ENCODE peak calls at places on chromosomes 7 and 10, in eight cellular contexts. One of them, this sample, is unnamed. For H3K36me3, the result is how much of the 10 kb centered on the place peaks cover.

GRCh38 chr7:141433698-141434097 is 117.5 kb upstream of the AGK start:
- DNase-seq in GM23248: no peak
- DNase-seq in heart right ventricle: no peak
- DNase-seq in astrocyte: no peak
- DNase-seq in CD8-positive, alpha-beta T cell: no peak
- DNase-seq in PC-9: no peak
- DNase-seq in CD8-positive, alpha-beta memory T cell: no peak
- DNase-seq in HepG2: no peak
- DNase-seq in this sample: no peak

GRCh38 chr10:58302259-58302658 is 32.5 kb upstream of the UBE2D1 start:
- DNase-seq in CD8-positive, alpha-beta T cell: no peak
- DNase-seq in GM23248: no peak
- DNase-seq in PC-9: no peak
- DNase-seq in CD8-positive, alpha-beta memory T cell: no peak
- DNase-seq in heart right ventricle: no peak
- DNase-seq in HepG2: no peak
- DNase-seq in astrocyte: no peak
- DNase-seq in this sample: no peak

GRCh38 chr10:6108072-6108471 is 19.2 kb downstream of the RBM17 start:
- DNase-seq in astrocyte: no peak
- DNase-seq in GM23248: no peak
- DNase-seq in heart right ventricle: no peak
- DNase-seq in CD8-positive, alpha-beta memory T cell: no peak
- DNase-seq in PC-9: no peak
- DNase-seq in CD8-positive, alpha-beta T cell: no peak
- DNase-seq in HepG2: no peak
- DNase-seq in this sample: no peak

GRCh38 chr10:111126981-111127848 is 50.4 kb downstream of the ADRA2A start:
- DNase-seq in PC-9: no peak
- DNase-seq in CD8-positive, alpha-beta memory T cell: no peak
- DNase-seq in CD8-positive, alpha-beta T cell: no peak
- DNase-seq in HepG2: no peak
- DNase-seq in heart right ventricle: no peak
- DNase-seq in GM23248: no peak
- DNase-seq in astrocyte: no peak
- DNase-seq in this sample: no peak

GRCh38 chr7:99120916-99121315 is 23.0 kb downstream of the SMURF1 start:
- DNase-seq in GM23248: peak
- DNase-seq in HepG2: no peak
- DNase-seq in PC-9: no peak
- DNase-seq in astrocyte: no peak
- DNase-seq in heart right ventricle: no peak
- DNase-seq in CD8-positive, alpha-beta T cell: no peak
- DNase-seq in CD8-positive, alpha-beta memory T cell: no peak
- DNase-seq in this sample: no peak

GRCh38 chr10:850093-850492 is 81.4 kb downstream of the LARP4B start:
- DNase-seq in GM23248: no peak
- DNase-seq in heart right ventricle: no peak
- DNase-seq in CD8-positive, alpha-beta memory T cell: no peak
- DNase-seq in CD8-positive, alpha-beta T cell: no peak
- DNase-seq in HepG2: no peak
- DNase-seq in PC-9: no peak
- DNase-seq in astrocyte: no peak
- DNase-seq in this sample: no peak

GRCh38 chr10:113129117-113129516 is 179.1 kb downstream of the TCF7L2 start:
- DNase-seq in PC-9: no peak
- DNase-seq in CD8-positive, alpha-beta T cell: no peak
- DNase-seq in astrocyte: no peak
- DNase-seq in CD8-positive, alpha-beta memory T cell: no peak
- DNase-seq in GM23248: no peak
- DNase-seq in HepG2: no peak
- DNase-seq in heart right ventricle: no peak
- DNase-seq in this sample: no peak

GRCh38 chr10:25555865-25556264 is 378.2 kb upstream of the MYO3A start:
- DNase-seq in heart right ventricle: no peak
- DNase-seq in HepG2: no peak
- DNase-seq in astrocyte: no peak
- DNase-seq in CD8-positive, alpha-beta T cell: no peak
- DNase-seq in CD8-positive, alpha-beta memory T cell: no peak
- DNase-seq in PC-9: no peak
- DNase-seq in GM23248: no peak
- DNase-seq in this sample: peak

GRCh38 chr7:116810267-116811116 is 51.9 kb upstream of the CAPZA2 start:
- DNase-seq in heart right ventricle: no peak
- DNase-seq in PC-9: peak
- DNase-seq in GM23248: peak
- DNase-seq in astrocyte: no peak
- DNase-seq in CD8-positive, alpha-beta T cell: no peak
- DNase-seq in HepG2: peak
- DNase-seq in CD8-positive, alpha-beta memory T cell: no peak
- DNase-seq in this sample: no peak

GRCh38 chr7:113799896-113800295 is 118.9 kb downstream of the PPP1R3A start:
- DNase-seq in CD8-positive, alpha-beta memory T cell: no peak
- DNase-seq in PC-9: no peak
- DNase-seq in GM23248: no peak
- DNase-seq in CD8-positive, alpha-beta T cell: no peak
- DNase-seq in heart right ventricle: no peak
- DNase-seq in astrocyte: no peak
- DNase-seq in HepG2: no peak
- DNase-seq in this sample: no peak

GRCh38 chr7:149870274-149870673 is 3.5 kb upstream of the ATP6V0E2 start:
- DNase-seq in astrocyte: no peak
- DNase-seq in heart right ventricle: no peak
- DNase-seq in CD8-positive, alpha-beta T cell: no peak
- DNase-seq in HepG2: no peak
- DNase-seq in PC-9: no peak
- DNase-seq in GM23248: no peak
- DNase-seq in CD8-positive, alpha-beta memory T cell: no peak
- DNase-seq in this sample: no peak

GRCh38 chr10:43145313-43145712 is 7.1 kb downstream of the CSGALNACT2 start:
- DNase-seq in CD8-positive, alpha-beta memory T cell: no peak
- DNase-seq in GM23248: no peak
- DNase-seq in CD8-positive, alpha-beta T cell: no peak
- DNase-seq in astrocyte: no peak
- DNase-seq in PC-9: no peak
- DNase-seq in heart right ventricle: no peak
- DNase-seq in HepG2: no peak
- DNase-seq in this sample: no peak

GRCh38 chr7:134798155-134798554 is 18.7 kb downstream of the CALD1 start:
- DNase-seq in CD8-positive, alpha-beta T cell: no peak
- DNase-seq in HepG2: no peak
- DNase-seq in heart right ventricle: no peak
- DNase-seq in CD8-positive, alpha-beta memory T cell: no peak
- DNase-seq in GM23248: peak
- DNase-seq in astrocyte: no peak
- DNase-seq in PC-9: no peak
- DNase-seq in this sample: no peak

GRCh38 chr7:7870590-7870989 is 98.0 kb upstream of the GLCCI1 start:
- DNase-seq in astrocyte: no peak
- DNase-seq in heart right ventricle: no peak
- DNase-seq in HepG2: no peak
- DNase-seq in PC-9: no peak
- DNase-seq in CD8-positive, alpha-beta T cell: no peak
- DNase-seq in CD8-positive, alpha-beta memory T cell: no peak
- DNase-seq in GM23248: no peak
- DNase-seq in this sample: no peak

GRCh38 chr10:84335516-84335915 is 7.1 kb downstream of the CCSER2 start:
- DNase-seq in CD8-positive, alpha-beta T cell: no peak
- DNase-seq in astrocyte: no peak
- DNase-seq in GM23248: no peak
- DNase-seq in heart right ventricle: no peak
- DNase-seq in PC-9: no peak
- DNase-seq in HepG2: no peak
- DNase-seq in CD8-positive, alpha-beta memory T cell: no peak
- DNase-seq in this sample: no peak

GRCh38 chr7:157822688-157823031 is 485.9 kb downstream of the DNAJB6 start:
- DNase-seq in PC-9: no peak
- DNase-seq in astrocyte: no peak
- DNase-seq in heart right ventricle: no peak
- DNase-seq in HepG2: no peak
- DNase-seq in CD8-positive, alpha-beta T cell: no peak
- DNase-seq in CD8-positive, alpha-beta memory T cell: no peak
- DNase-seq in GM23248: no peak
- DNase-seq in this sample: no peak

GRCh38 chr7:108592633-108593277 is 23.1 kb downstream of the DNAJB9 start:
- DNase-seq in heart right ventricle: no peak
- DNase-seq in CD8-positive, alpha-beta T cell: no peak
- DNase-seq in CD8-positive, alpha-beta memory T cell: no peak
- DNase-seq in GM23248: peak
- DNase-seq in astrocyte: no peak
- DNase-seq in PC-9: no peak
- DNase-seq in HepG2: no peak
- DNase-seq in this sample: peak

GRCh38 chr7:116209561-116210070 is 723 bp upstream of the TES start:
- DNase-seq in astrocyte: no peak
- DNase-seq in CD8-positive, alpha-beta memory T cell: no peak
- DNase-seq in CD8-positive, alpha-beta T cell: peak
- DNase-seq in PC-9: no peak
- DNase-seq in GM23248: peak
- DNase-seq in heart right ventricle: no peak
- DNase-seq in HepG2: no peak
- DNase-seq in this sample: no peak

GRCh38 chr10:32981760-32982159 is 23.7 kb upstream of the ITGB1 start:
- DNase-seq in GM23248: peak
- DNase-seq in CD8-positive, alpha-beta T cell: no peak
- DNase-seq in astrocyte: peak
- DNase-seq in PC-9: no peak
- DNase-seq in heart right ventricle: peak
- DNase-seq in HepG2: no peak
- DNase-seq in CD8-positive, alpha-beta memory T cell: peak
- DNase-seq in this sample: no peak

GRCh38 chr7:29795696-29796095 is 10.6 kb upstream of the WIPF3 start:
- DNase-seq in astrocyte: no peak
- DNase-seq in HepG2: no peak
- DNase-seq in CD8-positive, alpha-beta memory T cell: no peak
- DNase-seq in heart right ventricle: no peak
- DNase-seq in CD8-positive, alpha-beta T cell: no peak
- DNase-seq in PC-9: no peak
- DNase-seq in GM23248: no peak
- DNase-seq in this sample: no peak

DNA sequence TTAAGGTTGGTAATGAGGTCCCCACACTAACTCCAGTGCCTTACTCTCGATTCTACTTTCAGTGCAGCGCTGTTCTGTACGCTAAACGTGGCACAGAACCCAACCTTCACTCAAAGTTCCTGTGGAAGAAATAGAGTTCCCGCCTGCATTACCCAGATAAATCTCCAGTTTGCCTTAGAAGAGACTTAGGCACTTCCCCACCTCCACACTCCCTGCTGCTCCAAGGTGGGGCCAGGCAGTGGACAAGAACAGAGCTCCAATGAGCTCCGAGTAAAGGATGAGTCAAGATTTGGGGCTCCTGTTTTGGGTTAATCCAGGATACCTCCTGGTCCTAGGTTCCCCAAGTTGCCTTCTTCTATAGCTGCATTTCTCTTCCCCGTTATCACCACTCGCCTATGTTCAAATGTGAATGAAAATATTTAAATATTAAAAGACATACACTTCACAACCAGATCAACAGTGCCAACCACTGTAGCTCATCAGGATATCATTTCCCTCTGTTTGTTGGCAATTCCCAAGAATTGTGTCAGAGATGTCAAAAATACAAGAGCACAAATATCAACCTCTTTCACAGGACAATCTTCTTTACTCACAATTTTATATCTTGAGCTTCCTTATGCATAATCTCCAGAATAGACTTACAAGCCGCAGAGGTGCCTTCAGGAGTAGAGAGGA is 48.0 kb downstream of the MALSU1 start:
- DNase-seq in astrocyte: no peak
- DNase-seq in heart right ventricle: no peak
- DNase-seq in HepG2: no peak
- DNase-seq in CD8-positive, alpha-beta memory T cell: no peak
- DNase-seq in GM23248: peak
- DNase-seq in PC-9: no peak
- DNase-seq in CD8-positive, alpha-beta T cell: no peak
- DNase-seq in this sample: no peak
- H3K36me3 ChIP-seq in astrocyte: under half
- H3K36me3 ChIP-seq in heart right ventricle: under half
- H3K36me3 ChIP-seq in HepG2: half or more
- H3K36me3 ChIP-seq in CD8-positive, alpha-beta memory T cell: under half
- H3K36me3 ChIP-seq in GM23248: under half
- H3K36me3 ChIP-seq in PC-9: half or more
- H3K36me3 ChIP-seq in CD8-positive, alpha-beta T cell: under half
- H3K36me3 ChIP-seq in this sample: under half

GRCh38 chr7:77330169-77330882 is 85.8 kb downstream of the GSAP start:
- DNase-seq in CD8-positive, alpha-beta memory T cell: no peak
- DNase-seq in HepG2: no peak
- DNase-seq in CD8-positive, alpha-beta T cell: no peak
- DNase-seq in astrocyte: no peak
- DNase-seq in heart right ventricle: peak
- DNase-seq in GM23248: peak
- DNase-seq in PC-9: no peak
- DNase-seq in this sample: peak
- H3K27ac ChIP-seq in CD8-positive, alpha-beta memory T cell: no peak
- H3K27ac ChIP-seq in HepG2: no peak
- H3K27ac ChIP-seq in CD8-positive, alpha-beta T cell: no peak
- H3K27ac ChIP-seq in astrocyte: no peak
- H3K27ac ChIP-seq in heart right ventricle: peak
- H3K27ac ChIP-seq in GM23248: no peak
- H3K27ac ChIP-seq in PC-9: no peak
- H3K27ac ChIP-seq in this sample: peak

DNA sequence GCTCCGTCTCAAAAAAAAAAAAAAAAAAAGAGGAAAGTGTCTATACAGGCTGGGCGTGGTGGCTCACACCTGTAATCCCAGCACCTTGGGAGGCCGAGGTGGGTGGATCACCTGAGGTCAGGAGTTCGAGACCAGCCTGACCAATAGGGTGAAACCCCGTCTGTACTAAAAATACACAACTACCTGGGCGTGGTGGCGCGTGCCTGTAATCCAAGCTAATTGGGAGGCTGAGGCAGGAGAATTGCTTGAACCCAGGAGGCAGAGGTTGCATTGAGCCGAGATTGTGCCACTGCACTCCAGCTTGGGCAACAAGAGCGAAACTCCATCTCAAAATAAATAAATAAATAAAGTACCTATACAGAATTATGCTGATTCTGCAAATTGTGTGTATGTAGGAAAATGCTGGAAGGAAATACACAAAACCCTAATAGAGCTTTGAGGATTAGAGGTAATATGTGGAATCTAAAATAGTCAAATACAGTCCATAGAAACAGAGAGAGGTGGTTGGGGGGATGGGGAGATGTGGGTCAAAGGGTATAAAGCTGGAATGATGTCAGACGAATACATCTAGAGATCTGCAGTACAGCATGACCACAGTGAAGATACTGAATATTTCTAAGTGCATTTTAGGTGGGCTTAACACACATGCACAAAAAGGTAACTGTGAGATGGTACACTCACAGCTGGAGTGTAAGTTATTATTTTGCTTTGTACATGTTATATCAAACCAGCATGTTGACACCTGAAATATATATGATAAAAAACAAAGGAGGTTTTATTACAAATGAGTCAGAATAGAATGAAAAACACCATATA is 174.5 kb upstream of the KLF14 start:
- DNase-seq in heart right ventricle: no peak
- DNase-seq in astrocyte: no peak
- DNase-seq in CD8-positive, alpha-beta T cell: no peak
- DNase-seq in GM23248: peak
- DNase-seq in PC-9: no peak
- DNase-seq in CD8-positive, alpha-beta memory T cell: no peak
- DNase-seq in HepG2: no peak
- DNase-seq in this sample: no peak
- H3K36me3 ChIP-seq in heart right ventricle: under half
- H3K36me3 ChIP-seq in astrocyte: under half
- H3K36me3 ChIP-seq in CD8-positive, alpha-beta T cell: under half
- H3K36me3 ChIP-seq in GM23248: half or more
- H3K36me3 ChIP-seq in PC-9: half or more
- H3K36me3 ChIP-seq in CD8-positive, alpha-beta memory T cell: under half
- H3K36me3 ChIP-seq in HepG2: under half
- H3K36me3 ChIP-seq in this sample: under half

GRCh38 chr7:100396421-100396982 is 23.2 kb downstream of the PILRA start:
- DNase-seq in HepG2: no peak
- DNase-seq in heart right ventricle: no peak
- DNase-seq in CD8-positive, alpha-beta T cell: no peak
- DNase-seq in astrocyte: no peak
- DNase-seq in GM23248: no peak
- DNase-seq in PC-9: no peak
- DNase-seq in CD8-positive, alpha-beta memory T cell: peak
- DNase-seq in this sample: no peak
- H3K27ac ChIP-seq in HepG2: no peak
- H3K27ac ChIP-seq in heart right ventricle: no peak
- H3K27ac ChIP-seq in CD8-positive, alpha-beta T cell: no peak
- H3K27ac ChIP-seq in astrocyte: no peak
- H3K27ac ChIP-seq in GM23248: no peak
- H3K27ac ChIP-seq in PC-9: no peak
- H3K27ac ChIP-seq in CD8-positive, alpha-beta memory T cell: peak
- H3K27ac ChIP-seq in this sample: no peak